ENCODE peak calls at places on chromosomes 12 and 14, in nine cellular contexts. One of them, this sample, is unnamed.

GRCh38 chr14:64541261-64541970 is 875 bp downstream of the HSPA2 start:
- DNase-seq in psoas muscle: no peak
- DNase-seq in natural killer cell: no peak
- DNase-seq in omental fat pad: no peak
- DNase-seq in lower leg skin: peak
- DNase-seq in hepatocyte: no peak
- DNase-seq in endothelial cell: no peak
- DNase-seq in GM12865: peak
- DNase-seq in ovary: peak
- DNase-seq in this sample: no peak

GRCh38 chr14:89915114-89915878 is 39.2 kb downstream of the EFCAB11 start:
- DNase-seq in psoas muscle: peak
- DNase-seq in natural killer cell: peak
- DNase-seq in omental fat pad: no peak
- DNase-seq in lower leg skin: peak
- DNase-seq in hepatocyte: peak
- DNase-seq in endothelial cell: peak
- DNase-seq in GM12865: peak
- DNase-seq in ovary: peak
- DNase-seq in this sample: no peak

GRCh38 chr12:111447571-111448265 is 42.0 kb downstream of the SH2B3 start:
- DNase-seq in psoas muscle: no peak
- DNase-seq in natural killer cell: no peak
- DNase-seq in omental fat pad: no peak
- DNase-seq in lower leg skin: peak
- DNase-seq in hepatocyte: no peak
- DNase-seq in endothelial cell: no peak
- DNase-seq in GM12865: peak
- DNase-seq in ovary: no peak
- DNase-seq in this sample: no peak

GRCh38 chr12:120290541-120291312 is 976 bp downstream of the RNU4-2 start:
- DNase-seq in psoas muscle: no peak
- DNase-seq in natural killer cell: peak
- DNase-seq in omental fat pad: no peak
- DNase-seq in lower leg skin: peak
- DNase-seq in hepatocyte: peak
- DNase-seq in endothelial cell: peak
- DNase-seq in GM12865: no peak
- DNase-seq in ovary: no peak
- DNase-seq in this sample: peak

GRCh38 chr12:47942327-47943230 is 20.8 kb upstream of the TMEM106C start:
- DNase-seq in psoas muscle: no peak
- DNase-seq in natural killer cell: no peak
- DNase-seq in omental fat pad: no peak
- DNase-seq in lower leg skin: peak
- DNase-seq in hepatocyte: no peak
- DNase-seq in endothelial cell: peak
- DNase-seq in GM12865: peak
- DNase-seq in ovary: no peak
- DNase-seq in this sample: no peak

GRCh38 chr14:28151931-28152330 is 614.7 kb upstream of the FOXG1 start:
- DNase-seq in psoas muscle: no peak
- DNase-seq in natural killer cell: no peak
- DNase-seq in omental fat pad: no peak
- DNase-seq in lower leg skin: no peak
- DNase-seq in hepatocyte: no peak
- DNase-seq in endothelial cell: no peak
- DNase-seq in GM12865: no peak
- DNase-seq in ovary: no peak
- DNase-seq in this sample: no peak

GRCh38 chr14:23829736-23830474 is 123.7 kb upstream of the DHRS4 start:
- DNase-seq in psoas muscle: peak
- DNase-seq in natural killer cell: no peak
- DNase-seq in omental fat pad: no peak
- DNase-seq in lower leg skin: no peak
- DNase-seq in hepatocyte: peak
- DNase-seq in endothelial cell: no peak
- DNase-seq in GM12865: no peak
- DNase-seq in ovary: peak
- DNase-seq in this sample: no peak

GRCh38 chr12:98533723-98534251 is 18.4 kb downstream of the TMPO start:
- DNase-seq in psoas muscle: no peak
- DNase-seq in natural killer cell: no peak
- DNase-seq in omental fat pad: no peak
- DNase-seq in lower leg skin: no peak
- DNase-seq in hepatocyte: peak
- DNase-seq in endothelial cell: no peak
- DNase-seq in GM12865: no peak
- DNase-seq in ovary: no peak
- DNase-seq in this sample: no peak

GRCh38 chr14:99028041-99028440 is 244.0 kb downstream of the BCL11B start:
- DNase-seq in psoas muscle: no peak
- DNase-seq in natural killer cell: no peak
- DNase-seq in omental fat pad: no peak
- DNase-seq in lower leg skin: peak
- DNase-seq in hepatocyte: no peak
- DNase-seq in endothelial cell: no peak
- DNase-seq in GM12865: no peak
- DNase-seq in ovary: no peak
- DNase-seq in this sample: no peak

GRCh38 chr14:87034680-87035079 is 958.3 kb downstream of the GALC start:
- DNase-seq in psoas muscle: no peak
- DNase-seq in natural killer cell: no peak
- DNase-seq in omental fat pad: no peak
- DNase-seq in lower leg skin: no peak
- DNase-seq in hepatocyte: no peak
- DNase-seq in endothelial cell: no peak
- DNase-seq in GM12865: no peak
- DNase-seq in ovary: no peak
- DNase-seq in this sample: no peak

GRCh38 chr12:109571773-109572505 is 1.4 kb downstream of the MMAB start:
- DNase-seq in psoas muscle: no peak
- DNase-seq in natural killer cell: no peak
- DNase-seq in omental fat pad: no peak
- DNase-seq in lower leg skin: no peak
- DNase-seq in hepatocyte: no peak
- DNase-seq in endothelial cell: no peak
- DNase-seq in GM12865: no peak
- DNase-seq in ovary: no peak
- DNase-seq in this sample: no peak

GRCh38 chr14:96309128-96309906 is 53.3 kb downstream of the BDKRB1 start:
- DNase-seq in psoas muscle: no peak
- DNase-seq in natural killer cell: no peak
- DNase-seq in omental fat pad: no peak
- DNase-seq in lower leg skin: no peak
- DNase-seq in hepatocyte: peak
- DNase-seq in endothelial cell: no peak
- DNase-seq in GM12865: no peak
- DNase-seq in ovary: no peak
- DNase-seq in this sample: no peak

GRCh38 chr14:24794906-24795305 is 160.9 kb upstream of the GZMB start:
- DNase-seq in psoas muscle: no peak
- DNase-seq in natural killer cell: no peak
- DNase-seq in omental fat pad: no peak
- DNase-seq in lower leg skin: no peak
- DNase-seq in hepatocyte: no peak
- DNase-seq in endothelial cell: no peak
- DNase-seq in GM12865: no peak
- DNase-seq in ovary: no peak
- DNase-seq in this sample: no peak

GRCh38 chr14:54790092-54790491 is 112.5 kb downstream of the GCH1 start:
- DNase-seq in psoas muscle: no peak
- DNase-seq in natural killer cell: no peak
- DNase-seq in omental fat pad: no peak
- DNase-seq in lower leg skin: no peak
- DNase-seq in hepatocyte: no peak
- DNase-seq in endothelial cell: no peak
- DNase-seq in GM12865: no peak
- DNase-seq in ovary: no peak
- DNase-seq in this sample: no peak

DNA sequence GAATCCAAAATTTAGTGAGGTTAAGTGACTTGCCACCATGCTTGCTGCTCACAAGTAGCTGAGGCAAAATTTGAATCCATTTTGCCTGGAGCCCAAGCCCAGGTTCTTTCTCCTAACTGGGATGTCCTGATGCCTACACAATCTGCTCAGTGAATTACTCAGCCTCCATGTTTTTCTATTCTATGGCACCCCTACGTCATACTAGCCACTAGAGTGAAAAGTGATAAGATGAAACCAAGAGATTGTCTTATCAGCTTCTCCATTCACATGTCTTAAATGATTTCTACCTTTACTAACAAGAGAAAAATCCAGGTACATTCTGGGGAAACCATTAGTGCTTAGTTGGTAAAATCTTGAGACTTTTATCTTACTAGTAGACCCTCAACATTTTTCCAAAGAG is 720.1 kb downstream of the DIO2 start:
- DNase-seq in psoas muscle: no peak
- DNase-seq in natural killer cell: no peak
- DNase-seq in omental fat pad: no peak
- DNase-seq in lower leg skin: no peak
- DNase-seq in hepatocyte: no peak
- DNase-seq in endothelial cell: no peak
- DNase-seq in GM12865: no peak
- DNase-seq in ovary: no peak
- DNase-seq in this sample: no peak
- TF ChIP-seq CTCF in psoas muscle: no peak
- TF ChIP-seq CTCF in natural killer cell: no peak
- TF ChIP-seq CTCF in omental fat pad: no peak
- TF ChIP-seq CTCF in lower leg skin: no peak
- TF ChIP-seq CTCF in hepatocyte: no peak
- TF ChIP-seq CTCF in endothelial cell: no peak
- TF ChIP-seq CTCF in GM12865: no peak
- TF ChIP-seq CTCF in ovary: no peak
- TF ChIP-seq CTCF in this sample: no peak

GRCh38 chr12:123271182-123271491 is 519 bp downstream of the CDK2AP1 start:
- DNase-seq in psoas muscle: peak
- DNase-seq in natural killer cell: peak
- DNase-seq in omental fat pad: no peak
- DNase-seq in lower leg skin: peak
- DNase-seq in hepatocyte: peak
- DNase-seq in endothelial cell: peak
- DNase-seq in GM12865: peak
- DNase-seq in ovary: peak
- DNase-seq in this sample: peak
- TF ChIP-seq CTCF in psoas muscle: peak
- TF ChIP-seq CTCF in natural killer cell: no peak
- TF ChIP-seq CTCF in omental fat pad: peak
- TF ChIP-seq CTCF in lower leg skin: no peak
- TF ChIP-seq CTCF in hepatocyte: peak
- TF ChIP-seq CTCF in endothelial cell: peak
- TF ChIP-seq CTCF in GM12865: peak
- TF ChIP-seq CTCF in ovary: peak
- TF ChIP-seq CTCF in this sample: peak

GRCh38 chr14:81436296-81437138 is 36.4 kb upstream of the STON2 start:
- DNase-seq in psoas muscle: peak
- DNase-seq in natural killer cell: peak
- DNase-seq in omental fat pad: no peak
- DNase-seq in lower leg skin: peak
- DNase-seq in hepatocyte: peak
- DNase-seq in endothelial cell: peak
- DNase-seq in GM12865: no peak
- DNase-seq in ovary: peak
- DNase-seq in this sample: peak

GRCh38 chr14:81437226-81437625 is 37.1 kb upstream of the STON2 start:
- DNase-seq in psoas muscle: no peak
- DNase-seq in natural killer cell: no peak
- DNase-seq in omental fat pad: no peak
- DNase-seq in lower leg skin: no peak
- DNase-seq in hepatocyte: no peak
- DNase-seq in endothelial cell: no peak
- DNase-seq in GM12865: no peak
- DNase-seq in ovary: no peak
- DNase-seq in this sample: no peak

GRCh38 chr14:81435048-81435577 is 35.0 kb upstream of the STON2 start:
- DNase-seq in psoas muscle: no peak
- DNase-seq in natural killer cell: no peak
- DNase-seq in omental fat pad: no peak
- DNase-seq in lower leg skin: no peak
- DNase-seq in hepatocyte: no peak
- DNase-seq in endothelial cell: no peak
- DNase-seq in GM12865: no peak
- DNase-seq in ovary: no peak
- DNase-seq in this sample: no peak

GRCh38 chr14:81434230-81434629 is 34.1 kb upstream of the STON2 start:
- DNase-seq in psoas muscle: no peak
- DNase-seq in natural killer cell: no peak
- DNase-seq in omental fat pad: no peak
- DNase-seq in lower leg skin: no peak
- DNase-seq in hepatocyte: no peak
- DNase-seq in endothelial cell: no peak
- DNase-seq in GM12865: no peak
- DNase-seq in ovary: no peak
- DNase-seq in this sample: no peak

GRCh38 chr14:81435578-81436295 is 35.6 kb upstream of the STON2 start:
- DNase-seq in psoas muscle: peak
- DNase-seq in natural killer cell: no peak
- DNase-seq in omental fat pad: no peak
- DNase-seq in lower leg skin: peak
- DNase-seq in hepatocyte: peak
- DNase-seq in endothelial cell: peak
- DNase-seq in GM12865: no peak
- DNase-seq in ovary: peak
- DNase-seq in this sample: peak
- TF ChIP-seq CTCF in psoas muscle: no peak
- TF ChIP-seq CTCF in natural killer cell: no peak
- TF ChIP-seq CTCF in omental fat pad: no peak
- TF ChIP-seq CTCF in lower leg skin: no peak
- TF ChIP-seq CTCF in hepatocyte: no peak
- TF ChIP-seq CTCF in endothelial cell: no peak
- TF ChIP-seq CTCF in GM12865: no peak
- TF ChIP-seq CTCF in ovary: no peak
- TF ChIP-seq CTCF in this sample: no peak

GRCh38 chr12:89825591-89826449 is 117.2 kb upstream of the ATP2B1 start:
- DNase-seq in psoas muscle: no peak
- DNase-seq in natural killer cell: no peak
- DNase-seq in omental fat pad: no peak
- DNase-seq in lower leg skin: no peak
- DNase-seq in hepatocyte: no peak
- DNase-seq in endothelial cell: no peak
- DNase-seq in GM12865: peak
- DNase-seq in ovary: no peak
- DNase-seq in this sample: no peak
- TF ChIP-seq CTCF in psoas muscle: no peak
- TF ChIP-seq CTCF in natural killer cell: no peak
- TF ChIP-seq CTCF in omental fat pad: no peak
- TF ChIP-seq CTCF in lower leg skin: no peak
- TF ChIP-seq CTCF in hepatocyte: no peak
- TF ChIP-seq CTCF in endothelial cell: no peak
- TF ChIP-seq CTCF in GM12865: no peak
- TF ChIP-seq CTCF in ovary: no peak
- TF ChIP-seq CTCF in this sample: no peak

GRCh38 chr14:76267322-76268012 is 108.5 kb upstream of the ESRRB start:
- DNase-seq in psoas muscle: peak
- DNase-seq in natural killer cell: no peak
- DNase-seq in omental fat pad: peak
- DNase-seq in lower leg skin: peak
- DNase-seq in hepatocyte: peak
- DNase-seq in endothelial cell: peak
- DNase-seq in GM12865: no peak
- DNase-seq in ovary: peak
- DNase-seq in this sample: no peak
- TF ChIP-seq CTCF in psoas muscle: peak
- TF ChIP-seq CTCF in natural killer cell: no peak
- TF ChIP-seq CTCF in omental fat pad: no peak
- TF ChIP-seq CTCF in lower leg skin: no peak
- TF ChIP-seq CTCF in hepatocyte: peak
- TF ChIP-seq CTCF in endothelial cell: no peak
- TF ChIP-seq CTCF in GM12865: no peak
- TF ChIP-seq CTCF in ovary: no peak
- TF ChIP-seq CTCF in this sample: no peak

GRCh38 chr14:60332046-60332399 is 83.0 kb downstream of the PPM1A start:
- DNase-seq in psoas muscle: no peak
- DNase-seq in natural killer cell: no peak
- DNase-seq in omental fat pad: no peak
- DNase-seq in lower leg skin: no peak
- DNase-seq in hepatocyte: no peak
- DNase-seq in endothelial cell: no peak
- DNase-seq in GM12865: no peak
- DNase-seq in ovary: no peak
- DNase-seq in this sample: no peak
- TF ChIP-seq CTCF in psoas muscle: no peak
- TF ChIP-seq CTCF in natural killer cell: peak
- TF ChIP-seq CTCF in omental fat pad: no peak
- TF ChIP-seq CTCF in lower leg skin: no peak
- TF ChIP-seq CTCF in hepatocyte: no peak
- TF ChIP-seq CTCF in endothelial cell: no peak
- TF ChIP-seq CTCF in GM12865: no peak
- TF ChIP-seq CTCF in ovary: no peak
- TF ChIP-seq CTCF in this sample: peak